ENCODE peak calls at places on chromosomes 7 and 10, in six cellular contexts. L, C, I, U, Y and W are unnamed samples.
A peak's percentile ranks its signal among the peaks of the same experiment; 100 is the strongest.

GRCh38 chr7:30331338-30331737 is 46.9 kb downstream of the ZNRF2 start:
- DNase-seq in L (no peak), Y (no peak), U (no peak), I (no peak), C (no peak), W (no peak)

GRCh38 chr10:13219685-13220670 is 14.2 kb downstream of the UCMA start:
- DNase-seq in C (peak; percentile 52), U (peak; percentile 43), L (peak; percentile 59), I (no peak), Y (no peak), W (no peak)

GRCh38 chr10:104333037-104333727 is 5.1 kb downstream of the ITPRIP start:
- DNase-seq in U (no peak), C (no peak), Y (no peak), I (no peak), L (no peak), W (no peak)

GRCh38 chr7:114047889-114048288 is 129.1 kb upstream of the PPP1R3A start:
- DNase-seq in C (no peak), L (no peak), Y (no peak), I (no peak), U (no peak), W (peak; percentile 52)

GRCh38 chr7:131941291-131941690 is 384.9 kb upstream of the PODXL start:
- DNase-seq in U (no peak), L (no peak), I (no peak), Y (no peak), C (no peak), W (no peak)

GRCh38 chr10:71921319-71922027 is 42.7 kb upstream of the CHST3 start:
- DNase-seq in L (no peak), I (peak; percentile 60), C (no peak), Y (no peak), U (no peak), W (peak; percentile 83)

GRCh38 chr10:110651044-110651958 is 7.2 kb downstream of the RBM20 start:
- DNase-seq in I (peak; percentile 32), U (no peak), Y (no peak), L (no peak), C (peak; percentile 55), W (no peak)

GRCh38 chr7:20561466-20561865 is 54.0 kb upstream of the ABCB5 start:
- DNase-seq in U (no peak), Y (no peak), L (no peak), C (no peak), I (no peak), W (no peak)

GRCh38 chr10:48536916-48537890 is 67.7 kb downstream of the ARHGAP22 start:
- DNase-seq in U (no peak), I (no peak), C (no peak), L (no peak), Y (no peak), W (no peak)

GRCh38 chr7:113636727-113637421 is 281.9 kb downstream of the PPP1R3A start:
- DNase-seq in C (no peak), U (no peak), L (no peak), I (no peak), Y (no peak), W (peak; percentile 23)

GRCh38 chr10:42593284-42593683 is 45.1 kb downstream of the ZNF33B start:
- DNase-seq in C (no peak), I (no peak), U (no peak), L (no peak), Y (no peak), W (no peak)

GRCh38 chr7:91420606-91421390 is 156.6 kb downstream of the FZD1 start:
- DNase-seq in C (no peak), I (no peak), U (no peak), L (no peak), Y (no peak), W (no peak)

GRCh38 chr10:59375990-59376389 is 13.6 kb upstream of the FAM13C start:
- DNase-seq in I (no peak), U (no peak), Y (no peak), L (no peak), C (no peak), W (no peak)

GRCh38 chr7:159147246-159147645 is 2.6 kb upstream of the VIPR2 start:
- DNase-seq in I (no peak), C (no peak), U (no peak), L (no peak), Y (no peak), W (no peak)

GRCh38 chr7:92868683-92869293 is 32.4 kb upstream of the CDK6 start:
- DNase-seq in C (no peak), U (no peak), Y (no peak), I (no peak), L (no peak), W (no peak)

GRCh38 chr10:71746344-71747037 is 26.8 kb downstream of the VSIR start:
- DNase-seq in Y (no peak), L (no peak), U (peak; percentile 57), C (no peak), I (peak; percentile 68), W (no peak)

GRCh38 chr7:138383166-138383565 is 76.9 kb upstream of the TRIM24 start:
- DNase-seq in Y (no peak), U (no peak), I (no peak), L (no peak), C (no peak), W (no peak)

GRCh38 chr10:72764151-72764550 is 72.2 kb downstream of the MCU start:
- DNase-seq in I (no peak), U (peak; percentile 17), C (no peak), Y (no peak), L (no peak), W (peak; percentile 43)

GRCh38 chr10:47306429-47307210 is 6.6 kb downstream of the GDF10 start:
- DNase-seq in U (no peak), Y (no peak), L (no peak), I (no peak), C (no peak), W (no peak)

GRCh38 chr10:47303105-47303504 is 3.1 kb downstream of the GDF10 start:
- DNase-seq in L (peak; percentile 3), U (no peak), C (no peak), I (no peak), Y (no peak), W (no peak)

GRCh38 chr10:47303866-47304265 is 3.9 kb downstream of the GDF10 start:
- DNase-seq in U (no peak), Y (no peak), C (no peak), L (peak; percentile 23), I (no peak), W (no peak)

GRCh38 chr10:47307381-47307780 is 7.4 kb downstream of the GDF10 start:
- DNase-seq in L (no peak), C (no peak), U (no peak), Y (no peak), I (no peak), W (no peak)

DNA sequence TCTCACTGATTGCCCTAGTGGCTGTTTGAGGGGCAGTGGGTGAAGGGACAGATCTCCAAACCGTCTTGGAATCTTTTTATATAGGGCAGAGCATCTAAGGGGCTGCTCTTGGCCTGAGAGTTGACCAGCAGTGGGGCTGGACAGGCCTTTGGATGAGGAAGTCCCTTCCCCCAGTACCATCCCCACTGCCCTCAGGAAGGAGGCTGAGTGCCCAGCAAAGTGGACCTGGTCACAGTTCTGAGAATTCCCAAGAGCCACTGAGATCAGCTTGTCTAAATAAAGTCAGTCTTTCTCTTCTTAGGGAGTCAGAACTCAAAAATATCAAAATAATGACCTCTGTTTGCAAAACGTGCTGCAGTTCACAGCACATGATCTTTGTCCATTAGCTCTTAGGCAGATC is 5.6 kb downstream of the GDF10 start:
- DNase-seq in L (no peak), U (no peak), C (no peak), Y (no peak), I (no peak), W (no peak)
- TF ChIP-seq CTCF in L (no peak), U (no peak), C (no peak), Y (no peak), I (no peak), W (no peak)

GRCh38 chr7:3670898-3671297 is 369.8 kb downstream of the SDK1 start:
- DNase-seq in L (no peak), I (no peak), C (no peak), Y (no peak), U (no peak), W (no peak)

GRCh38 chr7:3678411-3678810 is 377.4 kb downstream of the SDK1 start:
- DNase-seq in L (no peak), Y (no peak), U (no peak), I (no peak), C (no peak), W (no peak)

GRCh38 chr7:3668743-3669142 is 367.7 kb downstream of the SDK1 start:
- DNase-seq in Y (no peak), L (no peak), C (no peak), U (no peak), I (no peak), W (no peak)

DNA sequence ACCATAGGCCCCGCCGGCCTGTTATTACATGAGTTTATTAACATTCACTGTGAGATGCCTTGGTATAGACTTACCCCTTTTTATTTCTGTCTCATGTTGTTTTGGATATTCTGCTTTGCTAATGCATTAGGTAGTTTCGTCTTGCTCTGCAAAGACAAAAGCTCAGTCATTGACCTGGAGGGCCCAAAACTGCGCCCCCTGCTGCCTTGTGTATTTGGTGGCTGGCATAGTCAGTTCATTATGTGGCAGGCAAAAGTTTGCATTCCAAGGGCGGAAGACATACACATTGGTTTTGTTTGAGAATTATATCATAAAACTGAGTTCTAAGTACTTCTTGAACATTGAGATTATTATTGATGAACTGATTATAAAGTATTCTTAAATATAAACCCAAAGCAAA is 372.5 kb downstream of the SDK1 start:
- DNase-seq in I (peak; percentile 14), U (peak; percentile 21), C (peak; percentile 6), Y (no peak), L (no peak), W (no peak)
- TF ChIP-seq CTCF in I (peak; percentile 31), U (peak; percentile 59), C (peak; percentile 27), Y (peak; percentile 51), L (no peak), W (peak; percentile 69)

DNA sequence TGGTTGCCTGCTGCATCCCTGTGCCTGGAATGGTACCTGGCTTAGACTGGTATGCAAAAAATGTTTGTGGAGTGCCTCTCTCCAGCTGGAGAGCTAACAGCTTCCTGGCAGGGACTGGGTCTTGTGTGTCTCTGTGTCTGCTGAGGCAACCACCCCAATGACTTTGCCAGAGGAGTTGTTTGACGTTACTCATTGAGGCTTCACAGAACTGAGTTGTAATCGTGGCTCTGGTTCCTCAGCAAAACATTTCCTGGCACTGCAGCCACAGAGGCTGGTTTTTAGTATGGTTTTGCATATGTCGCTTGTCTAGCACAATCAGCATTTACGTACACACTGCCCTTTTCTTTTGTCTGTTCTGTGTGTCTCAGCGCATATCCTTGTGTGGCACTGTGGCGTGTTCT is 7.5 kb downstream of the ZNF282 start:
- DNase-seq in I (no peak), L (no peak), Y (no peak), C (no peak), U (no peak), W (no peak)
- TF ChIP-seq CTCF in I (no peak), L (no peak), Y (no peak), C (no peak), U (no peak), W (no peak)

GRCh38 chr10:116670706-116671105 is 50.0 kb downstream of the PNLIPRP2 start:
- DNase-seq in U (no peak), L (no peak), I (no peak), Y (no peak), C (no peak), W (no peak)
- TF ChIP-seq CTCF in U (no peak), L (no peak), I (no peak), Y (no peak), C (no peak), W (no peak)